ENCODE peak calls at places on chromosomes 6 and 20, in six cellular contexts. D, V, Y, U, Q and N are unnamed samples.

GRCh38 chr6:28269492-28269891 is 2.5 kb downstream of the ZSCAN26 start:
- DNase-seq in D (peak), V (no peak), Y (no peak), U (no peak), Q (no peak), N (no peak)

GRCh38 chr6:17656092-17656491 is 50.6 kb downstream of the NUP153 start:
- DNase-seq in D (peak), V (no peak), Y (no peak), U (no peak), Q (no peak), N (no peak)

GRCh38 chr6:1575213-1576041 is 34.3 kb upstream of the FOXC1 start:
- DNase-seq in D (no peak), V (no peak), Y (no peak), U (peak), Q (peak), N (no peak)

GRCh38 chr6:46865221-46865620 is 56.5 kb downstream of the ADGRF5 start:
- DNase-seq in D (no peak), V (no peak), Y (no peak), U (no peak), Q (no peak), N (no peak)

GRCh38 chr6:73802366-73802765 is 106.4 kb downstream of the CD109 start:
- DNase-seq in D (no peak), V (no peak), Y (no peak), U (no peak), Q (no peak), N (no peak)

GRCh38 chr6:129607581-129608186 is 102.3 kb downstream of the ARHGAP18 start:
- DNase-seq in D (no peak), V (no peak), Y (no peak), U (no peak), Q (no peak), N (no peak)

GRCh38 chr6:133241901-133242760 is 974 bp downstream of the EYA4 start:
- DNase-seq in D (peak), V (peak), Y (no peak), U (no peak), Q (peak), N (no peak)

GRCh38 chr20:20552076-20552475 is 160.4 kb downstream of the RALGAPA2 start:
- DNase-seq in D (no peak), V (no peak), Y (no peak), U (no peak), Q (no peak), N (no peak)

GRCh38 chr6:132907915-132908314 is 93.5 kb downstream of the RPS12 start:
- DNase-seq in D (no peak), V (no peak), Y (no peak), U (no peak), Q (no peak), N (no peak)

GRCh38 chr6:14292119-14292518 is 174.5 kb downstream of the CD83 start:
- DNase-seq in D (no peak), V (no peak), Y (no peak), U (no peak), Q (no peak), N (no peak)
- H3K27ac ChIP-seq in D (no peak), V (no peak), Y (no peak), U (no peak), Q (no peak), N (no peak)

GRCh38 chr20:49668181-49668877 is 45.3 kb downstream of the B4GALT5 start:
- DNase-seq in D (no peak), V (no peak), Y (peak), U (no peak), Q (no peak), N (peak)

GRCh38 chr20:49669601-49670189 is 44.0 kb downstream of the B4GALT5 start:
- DNase-seq in D (no peak), V (no peak), Y (no peak), U (no peak), Q (no peak), N (peak)

GRCh38 chr20:49672109-49672681 is 41.5 kb downstream of the B4GALT5 start:
- DNase-seq in D (no peak), V (no peak), Y (no peak), U (no peak), Q (no peak), N (no peak)

GRCh38 chr20:49674383-49675352 is 39.0 kb downstream of the B4GALT5 start:
- DNase-seq in D (peak), V (no peak), Y (no peak), U (no peak), Q (no peak), N (no peak)

GRCh38 chr20:49671429-49671828 is 42.2 kb downstream of the B4GALT5 start:
- DNase-seq in D (no peak), V (no peak), Y (no peak), U (no peak), Q (no peak), N (no peak)
- H3K27ac ChIP-seq in D (peak), V (no peak), Y (no peak), U (no peak), Q (no peak), N (no peak)

GRCh38 chr6:25034477-25034876 is 98.7 kb upstream of the RIPOR2 start:
- DNase-seq in D (no peak), V (no peak), Y (no peak), U (no peak), Q (no peak), N (no peak)
- H3K27ac ChIP-seq in D (no peak), V (no peak), Y (peak), U (peak), Q (no peak), N (peak)

GRCh38 chr20:59158673-59159072 is 4.9 kb upstream of the ZNF831 start:
- DNase-seq in D (no peak), V (no peak), Y (no peak), U (no peak), Q (peak), N (no peak)
- H3K27ac ChIP-seq in D (no peak), V (no peak), Y (peak), U (no peak), Q (no peak), N (peak)